ENCODE peak calls at places on chromosome 2, in seven cellular contexts. K is NCI-H2171 treated with DMSO at 0.1 percent for 48 hours; V is AG10803; E is neuronal stem cell; X is uterus; I is activated naive CD4-positive, alpha-beta T cell; T is astrocyte of the spinal cord. G is an unnamed sample.

GRCh38 chr2:36650031-36650430 is 46.5 kb upstream of the VIT start:
- DNase-seq in K (no peak), V (peak; percentile 76), E (no peak), X (no peak), I (no peak), T (peak; percentile 56), G (no peak)

GRCh38 chr2:19675003-19675629 is 226.7 kb downstream of the TTC32 start:
- DNase-seq in K (no peak), V (peak; percentile 29), E (no peak), X (no peak), I (no peak), T (no peak), G (no peak)

GRCh38 chr2:95206086-95206485 is 1.2 kb upstream of the ZNF892 start:
- DNase-seq in K (no peak), V (no peak), E (no peak), X (no peak), I (no peak), T (no peak), G (no peak)

GRCh38 chr2:98869272-98869641 is 66.8 kb downstream of the CRACDL start:
- DNase-seq in K (peak; percentile 64), V (no peak), E (no peak), X (no peak), I (no peak), T (no peak), G (no peak)

GRCh38 chr2:24919977-24920812 is at the start of gene ADCY3:
- DNase-seq in K (peak; percentile 70), V (peak; percentile 51), E (peak; percentile 43), X (peak; percentile 71), I (peak; percentile 51), T (no peak), G (peak; percentile 67)

GRCh38 chr2:186542002-186542401 is 47.9 kb upstream of the ITGAV start:
- DNase-seq in K (no peak), V (no peak), E (no peak), X (no peak), I (no peak), T (no peak), G (no peak)

GRCh38 chr2:479031-479430 is 191.1 kb upstream of the ALKAL2 start:
- DNase-seq in K (no peak), V (no peak), E (no peak), X (no peak), I (no peak), T (no peak), G (no peak)

GRCh38 chr2:201006704-201007103 is 43.2 kb upstream of the ORC2 start:
- DNase-seq in K (no peak), V (no peak), E (no peak), X (no peak), I (no peak), T (no peak), G (no peak)

GRCh38 chr2:105581568-105581944 is 163.2 kb upstream of the NCK2 start:
- DNase-seq in K (no peak), V (no peak), E (no peak), X (no peak), I (no peak), T (no peak), G (no peak)

GRCh38 chr2:229835601-229836283 is 86.1 kb downstream of the TRIP12 start:
- DNase-seq in K (no peak), V (peak; percentile 23), E (no peak), X (no peak), I (no peak), T (peak; percentile 50), G (no peak)

GRCh38 chr2:15908371-15908770 is 32.0 kb upstream of the MYCN start:
- DNase-seq in K (no peak), V (no peak), E (no peak), X (no peak), I (no peak), T (no peak), G (no peak)

GRCh38 chr2:73176205-73176880 is 26.0 kb upstream of the NOTO start:
- DNase-seq in K (peak; percentile 33), V (peak; percentile 3), E (no peak), X (peak; percentile 16), I (peak; percentile 11), T (no peak), G (no peak)